ENCODE peak calls at places on chromosomes 7 and 10, in four cellular contexts. T is IMR-90, W is GM12878, V is K562. F is an unnamed sample.

GRCh38 chr10:69500864-69501468 is 49.7 kb downstream of the TSPAN15 start:
- DNase-seq in T (no peak), W (no peak), V (no peak), F (no peak)

GRCh38 chr7:47654672-47655340 is 72.9 kb upstream of the TNS3 start:
- DNase-seq in W (no peak), V (no peak), T (peak), F (no peak)

GRCh38 chr10:28775773-28776172 is 98.5 kb downstream of the BAMBI start:
- DNase-seq in T (no peak), W (no peak), V (no peak), F (no peak)

GRCh38 chr7:26199301-26200112 is 1.0 kb downstream of the HNRNPA2B1 start:
- DNase-seq in W (no peak), T (peak), V (peak), F (peak)

GRCh38 chr7:81161459-81162075 is 242.7 kb upstream of the SEMA3C start:
- DNase-seq in V (peak), W (no peak), T (peak), F (no peak)

GRCh38 chr7:91270372-91270771 is 6.1 kb downstream of the FZD1 start:
- DNase-seq in V (no peak), W (no peak), T (no peak), F (no peak)

GRCh38 chr10:31304261-31304970 is 14.6 kb upstream of the ZEB1 start:
- DNase-seq in W (no peak), T (peak), V (no peak), F (no peak)

GRCh38 chr7:87517136-87517805 is 41.8 kb upstream of the ABCB4 start:
- DNase-seq in W (no peak), T (peak), V (no peak), F (no peak)

GRCh38 chr7:87574630-87575029 is 26.1 kb downstream of the ABCB1 start:
- DNase-seq in W (no peak), T (peak), V (no peak), F (peak)

GRCh38 chr7:142583424-142583823 is 165.8 kb upstream of the PRSS1 start:
- DNase-seq in V (no peak), T (peak), W (peak), F (peak)

GRCh38 chr10:35165811-35166210 is 39.2 kb downstream of the CREM start:
- DNase-seq in W (no peak), T (no peak), V (no peak), F (no peak)

GRCh38 chr10:89330537-89330936 is 2.7 kb downstream of the IFIT3 start:
- DNase-seq in T (no peak), V (no peak), W (no peak), F (no peak)

GRCh38 chr7:118183254-118183585 is 744 bp upstream of the LSM8 start:
- DNase-seq in V (no peak), W (no peak), T (no peak), F (no peak)

GRCh38 chr7:78039791-78040776 is 241.5 kb downstream of the PHTF2 start:
- DNase-seq in V (peak), W (no peak), T (no peak), F (peak)

GRCh38 chr10:10605551-10606081 is 412.1 kb upstream of the CELF2 start:
- DNase-seq in V (no peak), W (no peak), T (peak), F (peak)

GRCh38 chr7:55144333-55144954 is 125.6 kb downstream of the EGFR start:
- DNase-seq in T (no peak), V (peak), W (no peak), F (no peak)

GRCh38 chr10:113331971-113332370 is 220.9 kb upstream of the HABP2 start:
- DNase-seq in W (no peak), V (no peak), T (no peak), F (no peak)

GRCh38 chr10:113326160-113327111 is 226.4 kb upstream of the HABP2 start:
- DNase-seq in T (peak), W (peak), V (peak), F (peak)

GRCh38 chr10:113323985-113324384 is 228.9 kb upstream of the HABP2 start:
- DNase-seq in T (no peak), W (no peak), V (no peak), F (no peak)

GRCh38 chr10:113333313-113333712 is 219.5 kb upstream of the HABP2 start:
- DNase-seq in T (no peak), V (no peak), W (no peak), F (no peak)

GRCh38 chr10:113329121-113329596 is 223.7 kb upstream of the HABP2 start:
- DNase-seq in T (peak), V (no peak), W (no peak), F (no peak)
- TF ChIP-seq FOS in T (no peak), V (no peak), W (no peak), F (no peak)

GRCh38 chr7:133437544-133437943 is 184.7 kb downstream of the EXOC4 start:
- DNase-seq in W (no peak), V (no peak), T (no peak), F (no peak)
- TF ChIP-seq FOS in W (no peak), V (no peak), T (no peak), F (no peak)

DNA sequence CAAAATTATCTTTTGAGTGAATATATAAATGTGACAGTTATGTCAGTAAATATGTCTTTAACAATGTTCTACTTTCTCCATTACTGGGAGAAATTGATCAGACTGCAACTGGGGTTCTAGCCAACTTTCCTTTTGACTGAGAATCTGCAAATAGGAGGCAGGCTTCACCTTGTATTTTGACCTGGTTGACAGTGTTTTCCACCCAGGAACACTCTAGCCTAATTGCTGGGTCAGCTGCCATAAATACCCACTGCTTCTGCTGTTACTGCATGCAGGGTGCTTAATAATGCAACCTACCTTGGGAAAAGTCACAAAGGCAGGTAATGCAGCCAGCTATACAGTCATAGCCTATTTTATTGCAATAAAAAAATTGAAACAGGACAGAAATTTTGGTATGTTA is 319.0 kb downstream of the DGKB start:
- DNase-seq in T (no peak), V (no peak), W (no peak), F (no peak)
- TF ChIP-seq FOS in T (no peak), V (no peak), W (no peak), F (no peak)

GRCh38 chr10:48474764-48475365 is 130.0 kb downstream of the ARHGAP22 start:
- DNase-seq in V (no peak), W (no peak), T (no peak), F (no peak)

GRCh38 chr10:48475943-48476278 is 129.0 kb downstream of the ARHGAP22 start:
- DNase-seq in V (no peak), T (no peak), W (no peak), F (no peak)

GRCh38 chr10:48470893-48471805 is 133.7 kb downstream of the ARHGAP22 start:
- DNase-seq in T (peak), W (no peak), V (peak), F (peak)

GRCh38 chr10:48472670-48473069 is 132.2 kb downstream of the ARHGAP22 start:
- DNase-seq in W (no peak), V (no peak), T (no peak), F (no peak)

GRCh38 chr10:48473704-48474103 is 131.2 kb downstream of the ARHGAP22 start:
- DNase-seq in T (no peak), W (no peak), V (no peak), F (no peak)
- TF ChIP-seq FOS in T (no peak), W (no peak), V (no peak), F (no peak)

DNA sequence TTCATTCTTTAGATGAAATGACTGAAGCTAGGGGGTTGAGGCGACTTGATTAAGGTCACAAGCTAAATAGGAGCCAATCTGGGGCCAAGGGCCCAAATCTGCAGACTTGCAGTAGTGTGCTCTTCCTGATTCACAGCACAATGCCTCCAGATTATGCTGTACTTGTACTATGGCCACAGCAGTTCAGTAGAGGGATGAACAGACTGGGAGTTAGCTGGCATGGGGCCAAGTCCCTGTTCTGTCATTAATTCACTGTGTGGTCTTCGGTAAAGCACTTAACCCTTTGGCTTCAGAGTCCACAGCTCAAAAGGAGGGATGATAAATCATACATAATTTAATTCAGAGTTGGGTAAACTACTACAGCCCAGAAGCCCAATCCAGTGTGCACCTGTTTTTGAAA is 196.8 kb downstream of the XPNPEP1 start:
- DNase-seq in T (no peak), W (no peak), V (no peak), F (no peak)
- TF ChIP-seq FOS in T (no peak), W (no peak), V (no peak), F (no peak)

DNA sequence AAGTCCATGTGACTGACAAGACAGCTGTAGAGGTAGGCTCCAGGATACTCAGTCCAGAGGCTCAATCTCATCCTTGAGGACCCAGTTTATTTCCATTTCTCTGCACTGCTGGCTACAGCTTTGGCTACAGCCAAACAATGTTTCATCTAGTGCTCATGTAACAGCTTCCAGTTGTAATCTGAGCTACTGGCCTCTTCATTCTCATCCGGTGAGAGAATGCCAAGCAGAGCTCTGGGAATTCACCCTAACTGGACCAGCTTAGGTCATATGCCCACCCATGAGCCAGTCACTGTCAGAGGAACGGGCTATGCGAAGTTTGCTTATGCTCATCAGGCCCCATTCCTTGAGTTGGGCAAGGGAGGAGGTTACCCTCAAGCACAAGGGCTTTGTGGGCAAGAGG is 192.9 kb downstream of the EVX1 start:
- DNase-seq in T (peak), V (no peak), W (no peak), F (no peak)
- TF ChIP-seq FOS in T (no peak), V (no peak), W (no peak), F (no peak)

GRCh38 chr10:52642208-52642607 is 130.4 kb downstream of the MBL2 start:
- DNase-seq in W (no peak), V (no peak), T (no peak), F (no peak)

GRCh38 chr10:52635651-52636050 is 136.9 kb downstream of the MBL2 start:
- DNase-seq in T (no peak), V (no peak), W (no peak), F (no peak)

GRCh38 chr10:52637592-52637991 is 135.0 kb downstream of the MBL2 start:
- DNase-seq in T (no peak), W (no peak), V (no peak), F (peak)

GRCh38 chr10:52636874-52637273 is 135.7 kb downstream of the MBL2 start:
- DNase-seq in V (no peak), T (no peak), W (no peak), F (no peak)

GRCh38 chr10:52639652-52640051 is 132.9 kb downstream of the MBL2 start:
- DNase-seq in V (no peak), T (no peak), W (no peak), F (no peak)
- TF ChIP-seq FOS in V (no peak), T (no peak), W (no peak), F (no peak)

GRCh38 chr7:146175716-146176115 is 59.1 kb downstream of the CNTNAP2 start:
- DNase-seq in T (no peak), V (no peak), W (no peak), F (no peak)

GRCh38 chr7:146176790-146177189 is 60.2 kb downstream of the CNTNAP2 start:
- DNase-seq in W (no peak), T (no peak), V (no peak), F (no peak)

GRCh38 chr7:146172112-146172511 is 55.5 kb downstream of the CNTNAP2 start:
- DNase-seq in W (no peak), V (no peak), T (no peak), F (no peak)
- TF ChIP-seq FOS in W (no peak), V (no peak), T (no peak), F (no peak)

GRCh38 chr7:141076377-141076776 is 2.5 kb downstream of the TMEM178B start:
- DNase-seq in V (no peak), W (no peak), T (no peak), F (no peak)
- TF ChIP-seq FOS in V (no peak), W (no peak), T (no peak), F (no peak)

F was measured in endothelial cell of umbilical vein.